ENCODE peak calls at places on chromosome 9, in six cellular contexts. M is cardiac fibroblast, J is KG1, A is iris pigment epithelial cell, Y is nephron progenitor cell, B is NCI-H1436. H is an unnamed sample.
A peak's percentile ranks its signal among the peaks of the same experiment; 100 is the strongest.

GRCh38 chr9:93023521-93023815 is 35.0 kb upstream of the SUSD3 start:
- DNase-seq in M (no peak), J (no peak), A (no peak), Y (no peak), B (no peak), H (no peak)

GRCh38 chr9:94926457-94926852 is 200.0 kb downstream of the AOPEP start:
- DNase-seq in M (no peak), J (no peak), A (no peak), Y (no peak), B (no peak), H (no peak)

GRCh38 chr9:113621309-113621791 is 157.8 kb downstream of the RGS3 start:
- DNase-seq in M (peak; percentile 93), J (no peak), A (peak; percentile 86), Y (peak; percentile 51), B (no peak), H (peak; percentile 93)

GRCh38 chr9:8329561-8330283 is 530.1 kb upstream of the DMAC1 start:
- DNase-seq in M (no peak), J (no peak), A (no peak), Y (no peak), B (no peak), H (no peak)

GRCh38 chr9:134177186-134177585 is 12.8 kb upstream of the RNU6ATAC start:
- DNase-seq in M (no peak), J (no peak), A (no peak), Y (no peak), B (no peak), H (no peak)

GRCh38 chr9:36486933-36487481 is 85.7 kb upstream of the MELK start:
- DNase-seq in M (peak; percentile 16), J (peak; percentile 25), A (peak; percentile 24), Y (peak; percentile 65), B (no peak), H (peak; percentile 33)

GRCh38 chr9:93801120-93801519 is 154.0 kb downstream of the BARX1 start:
- DNase-seq in M (no peak), J (no peak), A (no peak), Y (no peak), B (no peak), H (no peak)

GRCh38 chr9:9855503-9856078 is 757.2 kb downstream of the PTPRD start:
- DNase-seq in M (no peak), J (no peak), A (no peak), Y (no peak), B (no peak), H (no peak)

GRCh38 chr9:6501526-6502210 is 88.7 kb downstream of the UHRF2 start:
- DNase-seq in M (no peak), J (no peak), A (no peak), Y (no peak), B (no peak), H (no peak)

GRCh38 chr9:36092509-36093215 is 43.9 kb upstream of the GLIPR2 start:
- DNase-seq in M (no peak), J (no peak), A (peak; percentile 41), Y (no peak), B (no peak), H (no peak)